ENCODE peak calls at places on chromosomes 1 and 21, in five cellular contexts. One of them, this sample, is unnamed.

GRCh38 chr1:154419620-154420020 is 14.5 kb downstream of the IL6R start:
- DNase-seq in PC-3: peak
- DNase-seq in IMR-90: peak
- DNase-seq in NT2/D1: no peak
- DNase-seq in left ventricle myocardium inferior: peak
- DNase-seq in this sample: peak

GRCh38 chr1:36516372-36517018 is 33.8 kb upstream of the CSF3R start:
- DNase-seq in PC-3: peak
- DNase-seq in IMR-90: peak
- DNase-seq in NT2/D1: peak
- DNase-seq in left ventricle myocardium inferior: peak
- DNase-seq in this sample: peak

GRCh38 chr1:241990040-241990439 is 8.9 kb downstream of the MAP1LC3C start:
- DNase-seq in PC-3: peak
- DNase-seq in IMR-90: peak
- DNase-seq in NT2/D1: peak
- DNase-seq in left ventricle myocardium inferior: peak
- DNase-seq in this sample: peak

GRCh38 chr1:16718908-16719533 is 21.3 kb upstream of the RNU1-4 start:
- DNase-seq in PC-3: peak
- DNase-seq in IMR-90: no peak
- DNase-seq in NT2/D1: no peak
- DNase-seq in left ventricle myocardium inferior: no peak
- DNase-seq in this sample: no peak

GRCh38 chr1:214272964-214273533 is 7.9 kb upstream of the SMYD2 start:
- DNase-seq in PC-3: no peak
- DNase-seq in IMR-90: no peak
- DNase-seq in NT2/D1: no peak
- DNase-seq in left ventricle myocardium inferior: no peak
- DNase-seq in this sample: no peak

GRCh38 chr1:182406006-182406405 is 5.5 kb upstream of the TEDDM1 start:
- DNase-seq in PC-3: peak
- DNase-seq in IMR-90: no peak
- DNase-seq in NT2/D1: no peak
- DNase-seq in left ventricle myocardium inferior: no peak
- DNase-seq in this sample: no peak

GRCh38 chr1:19689131-19689757 is 24.6 kb downstream of the HTR6 start:
- DNase-seq in PC-3: no peak
- DNase-seq in IMR-90: no peak
- DNase-seq in NT2/D1: peak
- DNase-seq in left ventricle myocardium inferior: no peak
- DNase-seq in this sample: no peak

GRCh38 chr1:20511518-20512428 is 3.8 kb upstream of the MUL1 start:
- DNase-seq in PC-3: peak
- DNase-seq in IMR-90: no peak
- DNase-seq in NT2/D1: no peak
- DNase-seq in left ventricle myocardium inferior: no peak
- DNase-seq in this sample: no peak

GRCh38 chr1:231603598-231604275 is 22.9 kb upstream of the DISC1 start:
- DNase-seq in PC-3: peak
- DNase-seq in IMR-90: peak
- DNase-seq in NT2/D1: peak
- DNase-seq in left ventricle myocardium inferior: no peak
- DNase-seq in this sample: peak

GRCh38 chr21:33976082-33976979 is 60.7 kb upstream of the ATP5PO start:
- DNase-seq in PC-3: peak
- DNase-seq in IMR-90: peak
- DNase-seq in NT2/D1: no peak
- DNase-seq in left ventricle myocardium inferior: peak
- DNase-seq in this sample: peak

GRCh38 chr1:43285269-43285986 is at the start of gene C1orf210:
- DNase-seq in PC-3: peak
- DNase-seq in IMR-90: no peak
- DNase-seq in NT2/D1: no peak
- DNase-seq in left ventricle myocardium inferior: no peak
- DNase-seq in this sample: no peak

GRCh38 chr1:33130297-33130696 is 49.3 kb downstream of the AZIN2 start:
- DNase-seq in PC-3: no peak
- DNase-seq in IMR-90: peak
- DNase-seq in NT2/D1: no peak
- DNase-seq in left ventricle myocardium inferior: no peak
- DNase-seq in this sample: no peak

GRCh38 chr21:40186036-40186435 is 318.8 kb downstream of the PCP4 start:
- DNase-seq in PC-3: no peak
- DNase-seq in IMR-90: no peak
- DNase-seq in NT2/D1: no peak
- DNase-seq in left ventricle myocardium inferior: no peak
- DNase-seq in this sample: peak

DNA sequence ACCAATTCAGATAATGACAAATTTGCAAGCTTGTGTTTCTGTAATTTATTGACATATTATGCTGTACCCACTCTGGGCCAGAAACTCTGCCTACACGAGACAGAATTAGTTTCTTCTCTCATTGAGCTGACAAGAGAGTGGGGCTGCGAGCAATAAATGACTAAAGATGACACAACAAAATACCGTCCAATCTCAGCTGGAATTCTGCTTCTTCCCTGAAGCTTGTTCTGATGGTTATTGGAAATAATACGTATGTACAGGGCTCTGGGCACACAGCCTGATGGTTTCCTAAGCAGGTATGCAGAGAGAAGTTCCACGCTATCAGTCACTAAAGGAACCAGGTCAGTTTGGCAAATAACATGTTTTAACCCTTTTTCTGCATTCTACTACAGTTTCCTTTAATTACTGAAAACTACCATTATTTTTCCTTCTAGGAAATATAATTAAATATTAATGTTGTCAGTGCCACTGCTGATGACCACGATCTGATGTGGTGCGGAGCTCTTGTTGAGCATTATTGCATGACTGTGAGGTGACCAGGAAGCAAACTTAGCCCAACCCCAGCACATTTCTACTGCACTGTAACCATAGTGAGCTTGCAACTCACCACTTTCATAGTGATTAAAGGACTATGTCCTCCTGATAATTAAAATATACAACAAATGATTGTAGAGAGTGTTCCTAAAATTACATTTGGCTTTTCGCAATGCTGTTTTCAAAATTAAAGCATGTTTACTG is 221.4 kb upstream of the L1TD1 start:
- DNase-seq in PC-3: no peak
- DNase-seq in IMR-90: no peak
- DNase-seq in NT2/D1: no peak
- DNase-seq in left ventricle myocardium inferior: no peak
- DNase-seq in this sample: no peak
- H3K4me3 ChIP-seq in PC-3: no peak
- H3K4me3 ChIP-seq in IMR-90: no peak
- H3K4me3 ChIP-seq in NT2/D1: no peak
- H3K4me3 ChIP-seq in left ventricle myocardium inferior: peak
- H3K4me3 ChIP-seq in this sample: no peak

GRCh38 chr1:155979525-155980343 is 1.4 kb upstream of the ARHGEF2 start:
- DNase-seq in PC-3: no peak
- DNase-seq in IMR-90: no peak
- DNase-seq in NT2/D1: no peak
- DNase-seq in left ventricle myocardium inferior: peak
- DNase-seq in this sample: peak

GRCh38 chr1:155984341-155984740 is 6.0 kb upstream of the ARHGEF2 start:
- DNase-seq in PC-3: no peak
- DNase-seq in IMR-90: no peak
- DNase-seq in NT2/D1: no peak
- DNase-seq in left ventricle myocardium inferior: no peak
- DNase-seq in this sample: no peak

GRCh38 chr1:155981266-155982088 is 3.1 kb upstream of the ARHGEF2 start:
- DNase-seq in PC-3: no peak
- DNase-seq in IMR-90: peak
- DNase-seq in NT2/D1: no peak
- DNase-seq in left ventricle myocardium inferior: no peak
- DNase-seq in this sample: peak

GRCh38 chr1:155983191-155984023 is 5.1 kb upstream of the ARHGEF2 start:
- DNase-seq in PC-3: peak
- DNase-seq in IMR-90: peak
- DNase-seq in NT2/D1: no peak
- DNase-seq in left ventricle myocardium inferior: peak
- DNase-seq in this sample: peak

DNA sequence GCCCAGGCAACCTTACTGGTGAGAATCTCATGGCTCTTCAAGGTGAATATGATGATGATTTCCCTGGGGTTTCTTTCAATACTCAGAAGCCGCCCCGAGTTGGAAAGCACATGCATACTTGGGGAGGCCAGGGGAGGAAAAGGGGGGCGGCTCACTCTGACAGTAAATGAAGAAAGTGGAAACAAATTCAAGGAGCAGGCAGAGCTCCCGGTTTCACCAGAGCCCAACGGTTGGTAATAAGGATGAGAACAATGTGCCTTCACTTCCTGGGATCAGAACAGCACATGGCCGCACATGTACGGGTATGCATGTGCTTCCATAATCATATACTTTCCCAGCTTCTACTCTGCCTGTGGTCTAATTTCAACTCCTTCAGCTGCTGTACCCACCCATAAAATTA is 3.8 kb upstream of the ARHGEF2 start:
- DNase-seq in PC-3: no peak
- DNase-seq in IMR-90: no peak
- DNase-seq in NT2/D1: no peak
- DNase-seq in left ventricle myocardium inferior: no peak
- DNase-seq in this sample: no peak
- H3K4me3 ChIP-seq in PC-3: no peak
- H3K4me3 ChIP-seq in IMR-90: peak
- H3K4me3 ChIP-seq in NT2/D1: no peak
- H3K4me3 ChIP-seq in left ventricle myocardium inferior: peak
- H3K4me3 ChIP-seq in this sample: peak

DNA sequence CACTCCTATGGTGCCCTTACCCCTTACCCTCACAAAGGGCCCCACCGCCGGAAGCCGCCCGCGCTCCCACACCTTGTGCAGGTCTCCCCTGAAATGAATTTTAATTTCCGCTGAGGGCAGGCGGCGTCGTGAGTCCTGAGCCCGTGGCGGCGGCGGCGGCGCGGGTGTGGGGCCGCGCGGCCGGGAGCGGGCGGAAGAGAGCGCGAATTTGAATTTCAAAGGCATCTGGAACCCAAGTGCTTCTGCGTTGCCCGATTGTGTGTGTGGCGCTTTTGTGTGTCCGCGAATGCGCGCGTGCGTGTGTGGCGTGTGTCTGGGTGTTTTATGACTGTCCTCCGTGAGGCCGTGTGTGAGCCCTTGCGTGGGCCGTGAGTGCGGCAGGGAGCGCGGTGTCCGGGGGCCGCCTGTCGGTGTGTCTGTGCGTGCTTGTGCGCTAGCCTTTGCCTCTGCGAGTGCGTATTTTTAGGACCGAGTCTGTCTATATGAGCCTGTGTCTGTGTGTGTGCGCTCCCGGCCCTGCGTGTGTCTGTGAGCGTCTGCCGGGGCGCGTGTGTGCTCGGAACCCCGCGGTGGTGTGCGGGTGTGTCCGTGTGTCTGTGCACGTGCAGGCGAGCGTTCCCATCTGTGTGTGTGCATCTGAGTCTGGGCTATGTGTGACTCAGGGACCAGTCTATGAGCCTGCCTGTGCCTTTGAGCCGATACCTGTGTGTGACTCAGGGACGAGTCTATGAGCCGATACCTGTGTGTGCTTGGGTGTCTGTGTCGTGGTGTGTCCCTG is 7.9 kb upstream of the ADGRB2 start:
- DNase-seq in PC-3: peak
- DNase-seq in IMR-90: peak
- DNase-seq in NT2/D1: no peak
- DNase-seq in left ventricle myocardium inferior: no peak
- DNase-seq in this sample: no peak
- H3K4me3 ChIP-seq in PC-3: no peak
- H3K4me3 ChIP-seq in IMR-90: no peak
- H3K4me3 ChIP-seq in NT2/D1: peak
- H3K4me3 ChIP-seq in left ventricle myocardium inferior: peak
- H3K4me3 ChIP-seq in this sample: no peak

GRCh38 chr1:26109229-26110164 is 2.1 kb upstream of the PDIK1L start:
- DNase-seq in PC-3: no peak
- DNase-seq in IMR-90: no peak
- DNase-seq in NT2/D1: no peak
- DNase-seq in left ventricle myocardium inferior: no peak
- DNase-seq in this sample: no peak
- H3K4me3 ChIP-seq in PC-3: peak
- H3K4me3 ChIP-seq in IMR-90: no peak
- H3K4me3 ChIP-seq in NT2/D1: no peak
- H3K4me3 ChIP-seq in left ventricle myocardium inferior: no peak
- H3K4me3 ChIP-seq in this sample: no peak

GRCh38 chr1:171550055-171550454 is 64.7 kb downstream of the PRRC2C start:
- DNase-seq in PC-3: no peak
- DNase-seq in IMR-90: no peak
- DNase-seq in NT2/D1: no peak
- DNase-seq in left ventricle myocardium inferior: no peak
- DNase-seq in this sample: no peak

GRCh38 chr1:171545523-171545922 is 60.2 kb downstream of the PRRC2C start:
- DNase-seq in PC-3: no peak
- DNase-seq in IMR-90: no peak
- DNase-seq in NT2/D1: no peak
- DNase-seq in left ventricle myocardium inferior: no peak
- DNase-seq in this sample: no peak
- H3K4me3 ChIP-seq in PC-3: no peak
- H3K4me3 ChIP-seq in IMR-90: no peak
- H3K4me3 ChIP-seq in NT2/D1: no peak
- H3K4me3 ChIP-seq in left ventricle myocardium inferior: no peak
- H3K4me3 ChIP-seq in this sample: no peak

This sample was measured in MG63.